ENCODE peak calls at places on chromosomes 5 and 9, in eight cellular contexts. M is brain microvascular endothelial cell; N is coronary artery; T is GM23248; Z is sigmoid colon; L is CD8-positive, alpha-beta memory T cell; O is SK-N-SH; R is body of pancreas. A is an unnamed sample.

GRCh38 chr5:148807845-148808244 is 18.6 kb upstream of the ADRB2 start:
- DNase-seq in M (peak), N (no peak), T (no peak), Z (no peak), L (no peak), O (no peak), R (no peak), A (no peak)

GRCh38 chr5:96572864-96573512 is 89.2 kb upstream of the CAST start:
- DNase-seq in M (peak), N (no peak), T (peak), Z (no peak), L (no peak), O (no peak), R (no peak), A (no peak)

GRCh38 chr9:134551657-134552348 is 89.8 kb upstream of the COL5A1 start:
- DNase-seq in M (peak), N (no peak), T (peak), Z (no peak), L (no peak), O (no peak), R (peak), A (no peak)

GRCh38 chr5:146745937-146746577 is 132.5 kb downstream of the PPP2R2B start:
- DNase-seq in M (no peak), N (no peak), T (no peak), Z (no peak), L (no peak), O (no peak), R (no peak), A (no peak)

GRCh38 chr5:171155621-171156020 is 153.4 kb upstream of the TLX3 start:
- DNase-seq in M (no peak), N (no peak), T (peak), Z (no peak), L (no peak), O (no peak), R (no peak), A (no peak)

GRCh38 chr9:131037336-131038255 is 28.6 kb downstream of the LAMC3 start:
- DNase-seq in M (peak), N (no peak), T (peak), Z (no peak), L (no peak), O (no peak), R (no peak), A (no peak)

GRCh38 chr9:96061293-96061987 is 185.9 kb downstream of the ERCC6L2 start:
- DNase-seq in M (peak), N (peak), T (peak), Z (no peak), L (peak), O (peak), R (peak), A (peak)

GRCh38 chr5:421901-422300 is 21.1 kb upstream of the EXOC3 start:
- DNase-seq in M (no peak), N (no peak), T (no peak), Z (peak), L (no peak), O (no peak), R (no peak), A (no peak)

GRCh38 chr5:77259479-77259878 is 49.0 kb downstream of the PDE8B start:
- DNase-seq in M (no peak), N (no peak), T (no peak), Z (no peak), L (no peak), O (no peak), R (no peak), A (no peak)

GRCh38 chr9:3676766-3677165 is 151.0 kb upstream of the RFX3 start:
- DNase-seq in M (no peak), N (no peak), T (no peak), Z (no peak), L (no peak), O (no peak), R (no peak), A (no peak)

GRCh38 chr5:172411423-172412111 is 42.8 kb downstream of the SH3PXD2B start:
- DNase-seq in M (no peak), N (no peak), T (peak), Z (no peak), L (no peak), O (no peak), R (no peak), A (no peak)
- H3K27ac ChIP-seq in M (no peak), N (peak), T (peak), Z (peak), L (no peak), O (peak), R (no peak), A (no peak)

GRCh38 chr5:52964138-52964537 is 25.0 kb upstream of the ITGA2 start:
- DNase-seq in M (no peak), N (no peak), T (peak), Z (no peak), L (no peak), O (no peak), R (no peak), A (no peak)

GRCh38 chr5:52961238-52961637 is 27.9 kb upstream of the ITGA2 start:
- DNase-seq in M (no peak), N (no peak), T (peak), Z (no peak), L (no peak), O (no peak), R (no peak), A (no peak)

GRCh38 chr5:52963636-52964035 is 25.5 kb upstream of the ITGA2 start:
- DNase-seq in M (no peak), N (no peak), T (no peak), Z (no peak), L (no peak), O (no peak), R (no peak), A (no peak)
- H3K27ac ChIP-seq in M (no peak), N (no peak), T (no peak), Z (no peak), L (no peak), O (no peak), R (no peak), A (no peak)

DNA sequence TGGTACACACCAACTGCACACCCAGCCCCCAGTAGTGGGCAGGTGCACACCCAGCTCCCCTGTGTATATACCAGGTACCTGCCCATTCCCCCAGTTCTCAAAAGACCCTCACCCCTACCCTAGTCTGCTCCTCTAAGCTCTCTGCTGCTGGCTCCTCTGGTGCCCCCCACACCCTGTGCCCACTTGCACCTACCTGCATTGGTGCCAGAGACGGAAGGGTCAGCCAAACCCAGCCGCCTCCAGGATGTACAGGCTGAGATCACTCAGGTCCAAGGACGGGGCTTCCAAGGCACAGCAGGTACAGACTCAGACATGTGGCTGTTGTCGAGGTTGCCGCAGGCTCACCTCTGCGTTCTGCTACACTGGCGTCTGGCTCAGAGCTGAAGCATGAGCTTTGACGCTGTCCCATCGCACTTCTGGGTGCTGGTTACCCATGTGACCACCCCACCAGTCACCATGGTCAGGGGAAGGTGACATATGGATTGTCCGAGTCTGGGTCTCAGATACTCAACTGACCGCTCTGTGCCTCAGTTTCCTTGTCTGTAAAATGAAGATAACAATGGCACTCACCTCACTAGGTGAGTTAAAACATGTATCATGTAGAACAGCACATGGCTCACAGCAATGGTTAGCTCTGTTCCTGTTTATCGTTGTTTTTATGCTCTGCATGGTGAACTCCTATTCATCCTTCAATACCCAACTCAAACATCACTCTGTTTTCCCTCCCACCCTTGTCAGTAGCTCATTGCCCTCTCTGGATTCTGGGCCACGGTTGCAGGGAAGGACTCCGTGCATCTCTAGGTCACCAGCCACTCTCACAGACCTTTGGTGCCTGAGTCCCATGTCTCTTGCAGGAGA is 45.3 kb upstream of the SUSD3 start:
- DNase-seq in M (no peak), N (no peak), T (no peak), Z (peak), L (no peak), O (peak), R (no peak), A (no peak)
- H3K27ac ChIP-seq in M (no peak), N (no peak), T (no peak), Z (no peak), L (no peak), O (no peak), R (no peak), A (no peak)

GRCh38 chr5:78811121-78811832 is 162.7 kb upstream of the LHFPL2 start:
- DNase-seq in M (no peak), N (no peak), T (peak), Z (no peak), L (no peak), O (peak), R (no peak), A (no peak)
- H3K27ac ChIP-seq in M (no peak), N (no peak), T (no peak), Z (no peak), L (no peak), O (peak), R (no peak), A (no peak)

A was measured in caudate nucleus.